ENCODE peak calls at places on chromosomes 6 and 20, in seven cellular contexts. E, V, F, Q, N, X and K are unnamed samples.

GRCh38 chr6:144467153-144467762 is 182.1 kb downstream of the UTRN start:
- DNase-seq in E (no peak), F (no peak), V (no peak), Q (no peak), X (no peak), N (no peak), K (no peak)

GRCh38 chr6:11011787-11012234 is 32.3 kb downstream of the ELOVL2 start:
- DNase-seq in F (no peak), E (peak; percentile 52), V (peak; percentile 80), X (no peak), Q (peak; percentile 22), N (no peak), K (no peak)

GRCh38 chr20:59018817-59019216 is 412 bp upstream of the TUBB1 start:
- DNase-seq in X (no peak), V (no peak), E (no peak), F (no peak), Q (no peak), N (no peak), K (no peak)

GRCh38 chr6:90695316-90695715 is 108.4 kb upstream of the MAP3K7 start:
- DNase-seq in N (no peak), Q (no peak), V (no peak), F (no peak), X (no peak), E (no peak), K (no peak)

GRCh38 chr6:38133932-38134703 is 314.6 kb downstream of the ZFAND3 start:
- DNase-seq in X (no peak), V (no peak), E (no peak), N (no peak), F (no peak), Q (no peak), K (peak; percentile 91)

GRCh38 chr6:1103945-1104623 is 207.8 kb upstream of the FOXQ1 start:
- DNase-seq in N (no peak), E (no peak), Q (no peak), V (no peak), F (no peak), X (no peak), K (peak; percentile 39)

GRCh38 chr6:5082487-5083306 is 2.4 kb upstream of the PPP1R3G start:
- DNase-seq in E (peak; percentile 10), V (peak; percentile 87), N (peak; percentile 29), X (no peak), F (no peak), Q (no peak), K (no peak)

GRCh38 chr6:131924881-131925474 is 26.2 kb downstream of the CCN2 start:
- DNase-seq in V (peak; percentile 77), F (no peak), E (peak; percentile 49), X (no peak), N (no peak), Q (no peak), K (peak; percentile 64)

GRCh38 chr6:82910394-82910793 is 155.2 kb downstream of the UBE3D start:
- DNase-seq in F (no peak), Q (no peak), E (no peak), V (no peak), X (no peak), N (no peak), K (no peak)

GRCh38 chr6:37072526-37072925 is 67.1 kb downstream of the FGD2 start:
- DNase-seq in V (no peak), F (no peak), N (no peak), Q (no peak), X (no peak), E (no peak), K (no peak)

GRCh38 chr20:45423700-45424099 is 7.8 kb downstream of the PIGT start:
- DNase-seq in Q (no peak), V (no peak), E (no peak), X (no peak), F (no peak), N (no peak), K (peak; percentile 52)

GRCh38 chr6:14867807-14868206 is 378.1 kb upstream of the JARID2 start:
- DNase-seq in X (no peak), Q (no peak), E (no peak), V (no peak), N (no peak), F (no peak), K (no peak)

GRCh38 chr6:22364314-22364713 is 67.5 kb upstream of the PRL start:
- DNase-seq in F (no peak), E (no peak), X (no peak), N (peak; percentile 21), Q (no peak), V (no peak), K (no peak)

GRCh38 chr6:106804238-106805016 is 170.1 kb downstream of the CD24 start:
- DNase-seq in Q (no peak), E (no peak), V (no peak), F (peak; percentile 33), N (no peak), X (no peak), K (peak; percentile 79)

GRCh38 chr6:50030777-50031562 is 9.2 kb upstream of the DEFB110 start:
- DNase-seq in Q (peak; percentile 12), X (no peak), V (peak; percentile 47), E (peak; percentile 46), N (peak; percentile 34), F (peak; percentile 38), K (peak; percentile 10)
- TF ChIP-seq JUND in Q (no peak), X (no peak), V (no peak), E (no peak), N (no peak), F (no peak), K (no peak)

GRCh38 chr6:157983439-157984119 is 1.9 kb downstream of the SYNJ2 start:
- DNase-seq in X (no peak), N (no peak), F (no peak), V (no peak), E (no peak), Q (no peak), K (no peak)
- TF ChIP-seq JUND in X (no peak), N (no peak), F (no peak), V (no peak), E (no peak), Q (no peak), K (no peak)

DNA sequence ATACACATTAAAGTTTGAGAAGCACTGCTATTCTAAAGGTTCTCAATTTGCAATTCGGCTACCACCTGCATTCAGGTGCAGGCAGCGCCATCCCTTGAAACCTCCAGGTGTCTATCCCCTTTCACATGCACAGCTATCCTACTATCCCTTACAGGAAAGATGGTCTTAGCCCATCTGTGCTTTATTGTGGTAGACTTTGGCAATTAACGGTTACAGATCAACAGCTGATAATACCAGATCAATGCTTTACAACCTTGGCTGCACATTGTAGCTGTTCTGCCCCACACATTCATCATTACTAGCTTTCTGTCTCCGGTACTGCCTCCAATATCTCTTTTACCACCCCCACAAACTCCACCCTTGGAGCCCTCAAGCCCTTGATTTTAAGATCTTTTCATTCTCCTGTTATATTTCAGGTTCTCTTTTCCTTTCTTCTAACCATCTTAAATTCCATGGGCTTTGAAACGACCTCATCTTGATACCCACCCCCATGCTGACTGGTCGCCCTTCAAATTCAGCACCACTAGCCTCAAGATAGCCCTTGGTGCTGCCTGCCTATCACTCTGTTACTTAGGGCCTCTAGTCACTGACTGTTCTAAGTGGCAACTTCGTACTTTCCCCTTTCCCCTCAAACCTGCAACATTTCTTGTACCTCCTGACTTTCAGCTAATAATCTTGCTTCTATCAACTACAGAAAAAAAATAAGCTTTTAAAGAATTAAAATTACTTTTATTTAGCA is 50.8 kb downstream of the SPTLC3 start:
- DNase-seq in N (no peak), X (no peak), V (no peak), E (no peak), F (no peak), Q (no peak), K (no peak)
- TF ChIP-seq JUND in N (no peak), X (no peak), V (no peak), E (no peak), F (no peak), Q (no peak), K (no peak)

DNA sequence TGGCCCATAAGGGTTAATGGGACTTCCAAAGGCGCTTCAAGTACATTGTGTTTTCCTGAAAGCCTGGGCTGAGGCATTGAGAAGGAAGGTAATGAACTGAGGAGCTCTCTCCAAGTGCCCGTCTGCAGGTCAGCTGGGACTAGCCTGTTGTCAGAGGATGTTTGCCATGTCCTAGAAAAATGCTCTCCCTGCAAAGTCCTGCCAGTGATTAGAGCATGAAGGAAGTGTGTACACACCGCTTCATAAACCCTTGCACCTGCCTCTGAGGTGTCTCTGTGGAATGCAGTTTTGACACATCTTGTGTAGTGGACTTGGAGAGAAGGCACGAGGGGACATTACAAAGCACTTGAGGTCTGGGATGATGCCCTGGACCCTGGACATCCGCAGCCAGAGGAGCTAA is 506.7 kb downstream of the KIF16B start:
- DNase-seq in F (no peak), X (no peak), Q (no peak), N (no peak), V (no peak), E (no peak), K (no peak)
- TF ChIP-seq JUND in F (no peak), X (no peak), Q (no peak), N (no peak), V (no peak), E (no peak), K (no peak)

DNA sequence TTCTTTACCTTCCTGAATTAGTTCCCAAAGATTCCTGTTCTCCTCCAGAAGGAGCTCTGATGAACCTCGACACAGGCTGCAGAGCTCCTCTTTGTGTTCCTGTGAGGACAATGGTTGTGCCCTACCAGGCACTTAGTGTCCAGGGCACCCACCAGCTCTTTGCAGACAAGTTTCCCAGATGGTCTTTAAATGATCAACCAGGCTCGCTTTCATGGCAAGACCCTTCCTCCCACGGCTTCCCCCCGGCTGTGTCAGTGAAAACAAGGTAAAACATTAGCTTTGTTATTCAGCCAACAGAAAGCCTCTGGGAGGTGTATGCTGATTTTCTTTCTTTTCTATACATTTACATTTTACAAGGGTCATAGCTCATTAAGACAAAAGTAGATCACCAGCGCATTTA is 32.3 kb upstream of the CNKSR3 start:
- DNase-seq in E (no peak), N (no peak), Q (no peak), X (no peak), F (peak; percentile 83), V (no peak), K (no peak)
- TF ChIP-seq JUND in E (no peak), N (no peak), Q (no peak), X (no peak), F (no peak), V (no peak), K (no peak)

GRCh38 chr20:61253264-61253639 is 1.2 kb downstream of the CDH4 start:
- DNase-seq in V (no peak), E (no peak), Q (no peak), N (peak; percentile 69), X (no peak), F (no peak), K (no peak)
- TF ChIP-seq JUND in V (no peak), E (no peak), Q (no peak), N (no peak), X (no peak), F (no peak), K (no peak)

GRCh38 chr6:6466967-6467761 is 121.4 kb upstream of the LY86 start:
- DNase-seq in V (no peak), X (no peak), Q (no peak), E (no peak), N (no peak), F (no peak), K (no peak)
- TF ChIP-seq JUND in V (no peak), X (no peak), Q (no peak), E (no peak), N (no peak), F (no peak), K (no peak)